ENCODE peak calls at places on chromosomes 6 and 20, in seven cellular contexts. N is HTR-8/SVneo, R is right cardiac atrium, C is fibroblast of pulmonary artery, D is bronchial epithelial cell, Y is NCI-H1930, J is GDM1. Z is an unnamed sample.

GRCh38 chr6:169092375-169092774 is 161.3 kb downstream of the THBS2 start:
- DNase-seq in N (no peak), R (no peak), C (peak; percentile 71), D (no peak), Y (no peak), J (no peak), Z (no peak)

GRCh38 chr6:109687271-109687721 is 3.7 kb downstream of the AK9 start:
- DNase-seq in N (no peak), R (peak; percentile 19), C (peak; percentile 95), D (peak; percentile 96), Y (no peak), J (no peak), Z (peak; percentile 12)

GRCh38 chr6:30882764-30883475 is 1.4 kb upstream of the DDR1 start:
- DNase-seq in N (peak; percentile 53), R (no peak), C (no peak), D (peak; percentile 84), Y (no peak), J (no peak), Z (no peak)

GRCh38 chr20:62875419-62876355 is 14.1 kb upstream of the TCFL5 start:
- DNase-seq in N (no peak), R (peak; percentile 89), C (peak; percentile 79), D (peak; percentile 42), Y (peak; percentile 90), J (no peak), Z (no peak)

GRCh38 chr20:3239026-3239866 is at the start of gene SLC4A11:
- DNase-seq in N (peak; percentile 67), R (peak; percentile 71), C (peak; percentile 62), D (peak; percentile 80), Y (peak; percentile 51), J (peak; percentile 51), Z (no peak)

GRCh38 chr6:43359381-43359780 is 10.1 kb downstream of the ZNF318 start:
- DNase-seq in N (no peak), R (no peak), C (no peak), D (peak; percentile 26), Y (no peak), J (no peak), Z (no peak)

GRCh38 chr6:150269857-150270223 is 99.0 kb upstream of the IYD start:
- DNase-seq in N (peak; percentile 26), R (no peak), C (peak; percentile 27), D (peak; percentile 100), Y (no peak), J (no peak), Z (no peak)

GRCh38 chr6:53216301-53216700 is 67.7 kb upstream of the GCM1 start:
- DNase-seq in N (no peak), R (no peak), C (no peak), D (no peak), Y (no peak), J (no peak), Z (no peak)

GRCh38 chr6:6661684-6662083 is 73.2 kb downstream of the LY86 start:
- DNase-seq in N (no peak), R (peak; percentile 42), C (peak; percentile 93), D (peak; percentile 51), Y (peak; percentile 53), J (peak; percentile 40), Z (no peak)

GRCh38 chr6:160132297-160132637 is 10.7 kb downstream of the SLC22A1 start:
- DNase-seq in N (no peak), R (no peak), C (no peak), D (no peak), Y (no peak), J (no peak), Z (no peak)

GRCh38 chr6:160130729-160131484 is 9.3 kb downstream of the SLC22A1 start:
- DNase-seq in N (no peak), R (no peak), C (no peak), D (no peak), Y (no peak), J (no peak), Z (no peak)

GRCh38 chr20:37314617-37315292 is 25.3 kb downstream of the MANBAL start:
- DNase-seq in N (no peak), R (peak; percentile 76), C (no peak), D (no peak), Y (no peak), J (no peak), Z (no peak)

GRCh38 chr20:57909763-57910331 is 200.0 kb upstream of the PMEPA1 start:
- DNase-seq in N (no peak), R (no peak), C (no peak), D (no peak), Y (no peak), J (no peak), Z (no peak)

GRCh38 chr20:4041748-4042411 is 26.5 kb upstream of the RNF24 start:
- DNase-seq in N (peak; percentile 86), R (peak; percentile 59), C (peak; percentile 99), D (peak; percentile 99), Y (no peak), J (no peak), Z (no peak)

GRCh38 chr20:54625497-54625896 is 150.1 kb downstream of the DOK5 start:
- DNase-seq in N (no peak), R (no peak), C (no peak), D (no peak), Y (no peak), J (no peak), Z (no peak)

GRCh38 chr6:40334496-40334895 is 252.7 kb downstream of the LRFN2 start:
- DNase-seq in N (no peak), R (no peak), C (no peak), D (no peak), Y (no peak), J (no peak), Z (no peak)

GRCh38 chr6:12782136-12782535 is 65.6 kb downstream of the PHACTR1 start:
- DNase-seq in N (no peak), R (no peak), C (no peak), D (no peak), Y (no peak), J (no peak), Z (no peak)

GRCh38 chr6:87918461-87918941 is 129.1 kb upstream of the SPACA1 start:
- DNase-seq in N (no peak), R (no peak), C (no peak), D (peak; percentile 25), Y (no peak), J (no peak), Z (no peak)

GRCh38 chr6:135036731-135037420 is 17.7 kb downstream of the HBS1L start:
- DNase-seq in N (no peak), R (no peak), C (no peak), D (no peak), Y (no peak), J (no peak), Z (no peak)

GRCh38 chr6:154705471-154706113 is 27.6 kb upstream of the SCAF8 start:
- DNase-seq in N (no peak), R (no peak), C (peak; percentile 15), D (no peak), Y (no peak), J (no peak), Z (no peak)

GRCh38 chr6:168871535-168872106 is 382.0 kb downstream of the THBS2 start:
- DNase-seq in N (no peak), R (no peak), C (no peak), D (no peak), Y (no peak), J (no peak), Z (no peak)

GRCh38 chr6:90220273-90220672 is 76.4 kb downstream of the BACH2 start:
- DNase-seq in N (no peak), R (no peak), C (no peak), D (no peak), Y (no peak), J (no peak), Z (no peak)

GRCh38 chr20:6492396-6493055 is 275.0 kb upstream of the BMP2 start:
- DNase-seq in N (no peak), R (no peak), C (peak; percentile 55), D (peak; percentile 47), Y (no peak), J (no peak), Z (no peak)

GRCh38 chr20:41650221-41650948 is 32.2 kb upstream of the CHD6 start:
- DNase-seq in N (no peak), R (no peak), C (no peak), D (peak; percentile 66), Y (peak; percentile 73), J (no peak), Z (no peak)

GRCh38 chr6:117533775-117534174 is 51.3 kb downstream of the DCBLD1 start:
- DNase-seq in N (no peak), R (no peak), C (no peak), D (no peak), Y (no peak), J (no peak), Z (no peak)

GRCh38 chr6:148700713-148701392 is 46.0 kb upstream of the UST start:
- DNase-seq in N (no peak), R (peak; percentile 20), C (peak; percentile 78), D (peak; percentile 37), Y (no peak), J (no peak), Z (no peak)

GRCh38 chr20:62214067-62214466 is 6.0 kb downstream of the HRH3 start:
- DNase-seq in N (no peak), R (no peak), C (no peak), D (no peak), Y (no peak), J (no peak), Z (no peak)

GRCh38 chr6:39189915-39190544 is 39.2 kb downstream of the KCNK5 start:
- DNase-seq in N (peak; percentile 27), R (peak; percentile 49), C (no peak), D (peak; percentile 26), Y (peak; percentile 14), J (no peak), Z (no peak)

GRCh38 chr6:104682722-104683643 is 176.7 kb downstream of the HACE1 start:
- DNase-seq in N (peak; percentile 53), R (peak; percentile 40), C (peak; percentile 64), D (peak; percentile 40), Y (no peak), J (peak; percentile 19), Z (no peak)

GRCh38 chr6:112936476-112936875 is 589.3 kb downstream of the RFPL4B start:
- DNase-seq in N (no peak), R (no peak), C (peak; percentile 53), D (no peak), Y (no peak), J (no peak), Z (no peak)